ENCODE peak calls at places on chromosomes 1 and 21, in seven cellular contexts. One of them, this sample, is unnamed.

GRCh38 chr1:58158006-58158405 is 388.5 kb downstream of the OMA1 start:
- DNase-seq in GM23338: no peak
- DNase-seq in aorta: no peak
- DNase-seq in tibial nerve: no peak
- DNase-seq in CMK: no peak
- DNase-seq in AG10803: no peak
- DNase-seq in activated CD8-positive, alpha-beta T cell treated with anti-CD3 and anti-CD28 coated beads, Interleukin-2, amount 10 ng/mL, durations not matched to agents 7 days and 5 days: no peak
- DNase-seq in this sample: no peak

GRCh38 chr21:46425061-46425460 is 33.6 kb upstream of the DIP2A start:
- DNase-seq in GM23338: no peak
- DNase-seq in aorta: peak; percentile 55
- DNase-seq in tibial nerve: no peak
- DNase-seq in activated CD8-positive, alpha-beta T cell treated with anti-CD3 and anti-CD28 coated beads, Interleukin-2, amount 10 ng/mL, durations not matched to agents 7 days and 5 days: peak; percentile 35
- DNase-seq in CMK: no peak
- DNase-seq in AG10803: no peak
- DNase-seq in this sample: peak; percentile 40

GRCh38 chr1:185054365-185055060 is 9.2 kb downstream of the RNF2 start:
- DNase-seq in aorta: no peak
- DNase-seq in AG10803: no peak
- DNase-seq in activated CD8-positive, alpha-beta T cell treated with anti-CD3 and anti-CD28 coated beads, Interleukin-2, amount 10 ng/mL, durations not matched to agents 7 days and 5 days: no peak
- DNase-seq in GM23338: peak; percentile 50
- DNase-seq in tibial nerve: no peak
- DNase-seq in CMK: no peak
- DNase-seq in this sample: peak; percentile 38

GRCh38 chr1:181647314-181648035 is 164.2 kb downstream of the CACNA1E start:
- DNase-seq in CMK: no peak
- DNase-seq in tibial nerve: no peak
- DNase-seq in GM23338: no peak
- DNase-seq in AG10803: no peak
- DNase-seq in activated CD8-positive, alpha-beta T cell treated with anti-CD3 and anti-CD28 coated beads, Interleukin-2, amount 10 ng/mL, durations not matched to agents 7 days and 5 days: no peak
- DNase-seq in aorta: no peak
- DNase-seq in this sample: no peak

GRCh38 chr1:159015440-159015909 is 5.8 kb downstream of the IFI16 start:
- DNase-seq in tibial nerve: no peak
- DNase-seq in GM23338: no peak
- DNase-seq in activated CD8-positive, alpha-beta T cell treated with anti-CD3 and anti-CD28 coated beads, Interleukin-2, amount 10 ng/mL, durations not matched to agents 7 days and 5 days: peak; percentile 84
- DNase-seq in AG10803: peak; percentile 85
- DNase-seq in CMK: peak; percentile 33
- DNase-seq in aorta: no peak
- DNase-seq in this sample: no peak

GRCh38 chr1:241610056-241610815 is 29.9 kb downstream of the CHML start:
- DNase-seq in aorta: no peak
- DNase-seq in GM23338: no peak
- DNase-seq in activated CD8-positive, alpha-beta T cell treated with anti-CD3 and anti-CD28 coated beads, Interleukin-2, amount 10 ng/mL, durations not matched to agents 7 days and 5 days: no peak
- DNase-seq in AG10803: no peak
- DNase-seq in tibial nerve: no peak
- DNase-seq in CMK: peak; percentile 24
- DNase-seq in this sample: no peak

GRCh38 chr1:23772049-23772853 is 6.0 kb upstream of the PITHD1 start:
- DNase-seq in aorta: peak; percentile 96
- DNase-seq in activated CD8-positive, alpha-beta T cell treated with anti-CD3 and anti-CD28 coated beads, Interleukin-2, amount 10 ng/mL, durations not matched to agents 7 days and 5 days: peak; percentile 92
- DNase-seq in tibial nerve: peak; percentile 82
- DNase-seq in GM23338: peak; percentile 93
- DNase-seq in CMK: peak; percentile 80
- DNase-seq in AG10803: peak; percentile 79
- DNase-seq in this sample: peak; percentile 84

GRCh38 chr1:200740291-200741212 is 1.9 kb downstream of the CAMSAP2 start:
- DNase-seq in tibial nerve: no peak
- DNase-seq in AG10803: peak; percentile 53
- DNase-seq in CMK: no peak
- DNase-seq in aorta: no peak
- DNase-seq in GM23338: no peak
- DNase-seq in activated CD8-positive, alpha-beta T cell treated with anti-CD3 and anti-CD28 coated beads, Interleukin-2, amount 10 ng/mL, durations not matched to agents 7 days and 5 days: no peak
- DNase-seq in this sample: no peak

GRCh38 chr1:186960866-186961265 is 132.1 kb downstream of the PLA2G4A start:
- DNase-seq in aorta: no peak
- DNase-seq in CMK: no peak
- DNase-seq in activated CD8-positive, alpha-beta T cell treated with anti-CD3 and anti-CD28 coated beads, Interleukin-2, amount 10 ng/mL, durations not matched to agents 7 days and 5 days: no peak
- DNase-seq in GM23338: no peak
- DNase-seq in tibial nerve: no peak
- DNase-seq in AG10803: peak; percentile 42
- DNase-seq in this sample: no peak

GRCh38 chr1:31239653-31240241 is at the start of gene NKAIN1:
- DNase-seq in activated CD8-positive, alpha-beta T cell treated with anti-CD3 and anti-CD28 coated beads, Interleukin-2, amount 10 ng/mL, durations not matched to agents 7 days and 5 days: no peak
- DNase-seq in AG10803: peak; percentile 28
- DNase-seq in GM23338: peak; percentile 84
- DNase-seq in CMK: no peak
- DNase-seq in tibial nerve: no peak
- DNase-seq in aorta: peak; percentile 64
- DNase-seq in this sample: peak; percentile 90

GRCh38 chr1:157652859-157653493 is 47.6 kb downstream of the FCRL3 start:
- DNase-seq in AG10803: no peak
- DNase-seq in tibial nerve: no peak
- DNase-seq in GM23338: no peak
- DNase-seq in activated CD8-positive, alpha-beta T cell treated with anti-CD3 and anti-CD28 coated beads, Interleukin-2, amount 10 ng/mL, durations not matched to agents 7 days and 5 days: no peak
- DNase-seq in CMK: no peak
- DNase-seq in aorta: no peak
- DNase-seq in this sample: no peak

GRCh38 chr1:19445417-19446342 is 39.7 kb downstream of the CAPZB start:
- DNase-seq in tibial nerve: no peak
- DNase-seq in AG10803: peak; percentile 70
- DNase-seq in GM23338: peak; percentile 58
- DNase-seq in aorta: no peak
- DNase-seq in activated CD8-positive, alpha-beta T cell treated with anti-CD3 and anti-CD28 coated beads, Interleukin-2, amount 10 ng/mL, durations not matched to agents 7 days and 5 days: no peak
- DNase-seq in CMK: no peak
- DNase-seq in this sample: peak; percentile 65

GRCh38 chr21:42120056-42120903 is 49.2 kb downstream of the UMODL1 start:
- DNase-seq in GM23338: no peak
- DNase-seq in aorta: no peak
- DNase-seq in CMK: no peak
- DNase-seq in AG10803: no peak
- DNase-seq in activated CD8-positive, alpha-beta T cell treated with anti-CD3 and anti-CD28 coated beads, Interleukin-2, amount 10 ng/mL, durations not matched to agents 7 days and 5 days: no peak
- DNase-seq in tibial nerve: no peak
- DNase-seq in this sample: no peak

GRCh38 chr1:45485949-45486348 is 5.0 kb downstream of the TESK2 start:
- DNase-seq in aorta: no peak
- DNase-seq in tibial nerve: no peak
- DNase-seq in AG10803: no peak
- DNase-seq in GM23338: no peak
- DNase-seq in CMK: no peak
- DNase-seq in activated CD8-positive, alpha-beta T cell treated with anti-CD3 and anti-CD28 coated beads, Interleukin-2, amount 10 ng/mL, durations not matched to agents 7 days and 5 days: no peak
- DNase-seq in this sample: no peak

GRCh38 chr1:178075323-178075722 is 18.6 kb upstream of the RASAL2 start:
- DNase-seq in tibial nerve: no peak
- DNase-seq in activated CD8-positive, alpha-beta T cell treated with anti-CD3 and anti-CD28 coated beads, Interleukin-2, amount 10 ng/mL, durations not matched to agents 7 days and 5 days: no peak
- DNase-seq in aorta: no peak
- DNase-seq in GM23338: no peak
- DNase-seq in CMK: no peak
- DNase-seq in AG10803: no peak
- DNase-seq in this sample: no peak

GRCh38 chr1:69814926-69815325 is 247.2 kb downstream of the LRRC7 start:
- DNase-seq in activated CD8-positive, alpha-beta T cell treated with anti-CD3 and anti-CD28 coated beads, Interleukin-2, amount 10 ng/mL, durations not matched to agents 7 days and 5 days: no peak
- DNase-seq in AG10803: peak; percentile 32
- DNase-seq in GM23338: no peak
- DNase-seq in aorta: no peak
- DNase-seq in tibial nerve: no peak
- DNase-seq in CMK: no peak
- DNase-seq in this sample: no peak

GRCh38 chr1:223652436-223652901 is 13.0 kb downstream of the CAPN8 start:
- DNase-seq in aorta: no peak
- DNase-seq in CMK: no peak
- DNase-seq in activated CD8-positive, alpha-beta T cell treated with anti-CD3 and anti-CD28 coated beads, Interleukin-2, amount 10 ng/mL, durations not matched to agents 7 days and 5 days: no peak
- DNase-seq in tibial nerve: peak; percentile 14
- DNase-seq in AG10803: no peak
- DNase-seq in GM23338: peak; percentile 30
- DNase-seq in this sample: peak; percentile 50

GRCh38 chr1:71565267-71565666 is 484.4 kb upstream of the ZRANB2 start:
- DNase-seq in aorta: no peak
- DNase-seq in GM23338: no peak
- DNase-seq in activated CD8-positive, alpha-beta T cell treated with anti-CD3 and anti-CD28 coated beads, Interleukin-2, amount 10 ng/mL, durations not matched to agents 7 days and 5 days: no peak
- DNase-seq in tibial nerve: no peak
- DNase-seq in AG10803: peak; percentile 63
- DNase-seq in CMK: no peak
- DNase-seq in this sample: no peak

GRCh38 chr1:11833900-11834299 is 13.7 kb downstream of the NPPA start:
- DNase-seq in tibial nerve: no peak
- DNase-seq in activated CD8-positive, alpha-beta T cell treated with anti-CD3 and anti-CD28 coated beads, Interleukin-2, amount 10 ng/mL, durations not matched to agents 7 days and 5 days: no peak
- DNase-seq in CMK: no peak
- DNase-seq in AG10803: no peak
- DNase-seq in aorta: no peak
- DNase-seq in GM23338: no peak
- DNase-seq in this sample: no peak

GRCh38 chr1:166978795-166979194 is 3.5 kb upstream of the ILDR2 start:
- DNase-seq in tibial nerve: no peak
- DNase-seq in AG10803: no peak
- DNase-seq in activated CD8-positive, alpha-beta T cell treated with anti-CD3 and anti-CD28 coated beads, Interleukin-2, amount 10 ng/mL, durations not matched to agents 7 days and 5 days: no peak
- DNase-seq in CMK: no peak
- DNase-seq in aorta: no peak
- DNase-seq in GM23338: no peak
- DNase-seq in this sample: no peak

This sample was measured in H7.